ENCODE peak calls at places on chromosome 2, in five cellular contexts. N is kidney epithelial cell, T is Calu3, C is left lung, A is lower leg skin. O is an unnamed sample.

GRCh38 chr2:190069936-190070696 is 7.6 kb upstream of the MSTN start:
- DNase-seq in C (no peak), A (peak; percentile 37), N (peak; percentile 26), T (peak; percentile 45), O (no peak)

GRCh38 chr2:113078350-113078839 is 10.6 kb downstream of the IL1F10 start:
- DNase-seq in A (no peak), T (peak; percentile 78), C (no peak), N (peak; percentile 67), O (no peak)

GRCh38 chr2:10254373-10255188 is 48.1 kb upstream of the HPCAL1 start:
- DNase-seq in N (no peak), T (no peak), C (peak; percentile 65), A (no peak), O (peak; percentile 19)

GRCh38 chr2:19035238-19035637 is 323.2 kb downstream of the OSR1 start:
- DNase-seq in N (no peak), A (peak; percentile 28), T (no peak), C (peak; percentile 17), O (no peak)

GRCh38 chr2:18077724-18078123 is 199.3 kb downstream of the KCNS3 start:
- DNase-seq in T (no peak), A (no peak), C (no peak), N (no peak), O (no peak)

GRCh38 chr2:207252979-207253640 is 87.4 kb upstream of the KLF7 start:
- DNase-seq in C (no peak), T (no peak), N (no peak), A (no peak), O (no peak)

GRCh38 chr2:128635361-128635900 is 316.8 kb upstream of the HS6ST1 start:
- DNase-seq in T (no peak), A (no peak), C (no peak), N (no peak), O (peak; percentile 8)

GRCh38 chr2:180061085-180061484 is 54.0 kb upstream of the CWC22 start:
- DNase-seq in C (peak; percentile 47), N (no peak), T (no peak), A (no peak), O (no peak)

GRCh38 chr2:194345347-194345746 is 1311.7 kb upstream of the SLC39A10 start:
- DNase-seq in N (no peak), T (no peak), A (no peak), C (no peak), O (no peak)

GRCh38 chr2:179602452-179602851 is 259.0 kb downstream of the ZNF385B start:
- DNase-seq in C (no peak), N (no peak), T (no peak), A (no peak), O (no peak)

GRCh38 chr2:154240921-154241379 is 369.2 kb downstream of the GALNT13 start:
- DNase-seq in C (peak; percentile 39), A (no peak), N (no peak), T (no peak), O (no peak)

GRCh38 chr2:67240507-67240906 is 156.6 kb upstream of the ETAA1 start:
- DNase-seq in T (no peak), C (no peak), A (no peak), N (no peak), O (no peak)

GRCh38 chr2:111168528-111168929 is 47.8 kb downstream of the BCL2L11 start:
- DNase-seq in N (peak; percentile 41), T (peak; percentile 64), A (no peak), C (no peak), O (no peak)

GRCh38 chr2:176129013-176129796 is at the start of gene HOXD8:
- DNase-seq in N (no peak), A (no peak), T (no peak), C (peak; percentile 63), O (no peak)

GRCh38 chr2:214543386-214543955 is 132.6 kb downstream of the VWC2L start:
- DNase-seq in C (no peak), N (peak; percentile 18), A (no peak), T (peak; percentile 36), O (no peak)

GRCh38 chr2:17628349-17629261 is 88.1 kb downstream of the VSNL1 start:
- DNase-seq in A (no peak), N (no peak), C (no peak), T (no peak), O (no peak)

GRCh38 chr2:241812730-241813079 is 3.7 kb downstream of the NEU4 start:
- DNase-seq in T (no peak), A (no peak), C (peak; percentile 65), N (no peak), O (no peak)

GRCh38 chr2:162161634-162162033 is 9.6 kb upstream of the GCG start:
- DNase-seq in N (no peak), T (no peak), C (no peak), A (no peak), O (no peak)

GRCh38 chr2:143371616-143372015 is 242.4 kb downstream of the ARHGAP15 start:
- DNase-seq in A (no peak), C (no peak), T (no peak), N (no peak), O (no peak)

GRCh38 chr2:12931211-12931844 is 214.6 kb downstream of the TRIB2 start:
- DNase-seq in T (peak; percentile 7), C (no peak), A (no peak), N (no peak), O (no peak)

DNA sequence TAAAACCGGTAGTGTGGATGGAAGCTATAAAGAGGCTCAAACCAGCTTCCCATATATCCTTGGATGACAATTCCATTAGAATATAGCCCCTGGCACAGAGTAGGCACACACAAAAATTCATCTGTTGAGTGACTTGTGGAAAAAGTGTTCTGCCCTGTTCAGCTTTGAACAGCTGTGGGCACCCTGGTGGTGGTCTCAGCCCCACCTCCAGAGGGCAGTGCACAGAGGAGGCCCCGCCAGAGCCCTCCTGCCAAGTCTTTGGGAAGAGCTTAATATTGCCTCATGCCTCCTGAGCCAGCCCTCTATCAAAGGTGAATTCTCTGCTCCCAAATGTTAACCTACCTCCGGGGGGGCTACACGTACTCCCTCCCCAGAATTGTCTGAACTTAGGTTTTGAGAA is 30.4 kb downstream of the EPAS1 start:
- DNase-seq in N (no peak), T (no peak), C (no peak), A (no peak), O (no peak)
- TF ChIP-seq CTCF in N (peak; percentile 8), T (no peak), C (no peak), A (no peak), O (no peak)

GRCh38 chr2:222271854-222272253 is 26.9 kb downstream of the PAX3 start:
- DNase-seq in A (no peak), T (no peak), C (no peak), N (no peak), O (no peak)

GRCh38 chr2:222272446-222273035 is 26.3 kb downstream of the PAX3 start:
- DNase-seq in T (no peak), A (no peak), C (no peak), N (no peak), O (no peak)

GRCh38 chr2:222268311-222268980 is 30.4 kb downstream of the PAX3 start:
- DNase-seq in N (no peak), A (no peak), C (no peak), T (no peak), O (no peak)

GRCh38 chr2:222270436-222270835 is 28.4 kb downstream of the PAX3 start:
- DNase-seq in N (no peak), A (no peak), T (no peak), C (no peak), O (no peak)

DNA sequence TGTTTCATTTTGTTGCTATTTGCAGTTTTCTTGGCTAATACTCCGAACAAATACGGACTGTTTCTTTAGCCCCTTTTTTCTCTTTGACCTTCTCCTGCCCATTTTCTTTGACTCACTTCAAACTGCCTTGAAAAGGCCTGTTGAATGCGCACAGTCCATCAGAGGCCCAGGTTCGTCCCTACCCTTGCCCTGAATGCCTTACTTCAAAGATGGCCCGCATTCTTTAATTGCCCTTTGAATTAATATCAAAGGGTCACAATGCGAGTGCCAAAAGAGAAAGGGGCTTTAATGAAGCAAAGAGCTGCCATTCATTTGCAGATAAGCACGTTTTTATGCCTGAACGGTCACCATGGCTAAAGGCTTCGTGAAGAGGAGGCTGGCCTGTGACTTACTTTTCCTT is 29.7 kb downstream of the PAX3 start:
- DNase-seq in N (no peak), C (no peak), A (no peak), T (no peak), O (no peak)
- TF ChIP-seq CTCF in N (no peak), C (no peak), A (no peak), T (no peak), O (no peak)

GRCh38 chr2:6982484-6982883 is 65.3 kb downstream of the RNF144A start:
- DNase-seq in A (no peak), T (no peak), N (no peak), C (no peak), O (no peak)

GRCh38 chr2:6978991-6979390 is 61.8 kb downstream of the RNF144A start:
- DNase-seq in A (no peak), C (no peak), T (no peak), N (no peak), O (no peak)

GRCh38 chr2:6986251-6986893 is 69.2 kb downstream of the RNF144A start:
- DNase-seq in T (peak; percentile 20), C (no peak), N (no peak), A (no peak), O (no peak)

GRCh38 chr2:6986894-6987487 is 69.8 kb downstream of the RNF144A start:
- DNase-seq in N (no peak), A (no peak), T (no peak), C (no peak), O (no peak)

DNA sequence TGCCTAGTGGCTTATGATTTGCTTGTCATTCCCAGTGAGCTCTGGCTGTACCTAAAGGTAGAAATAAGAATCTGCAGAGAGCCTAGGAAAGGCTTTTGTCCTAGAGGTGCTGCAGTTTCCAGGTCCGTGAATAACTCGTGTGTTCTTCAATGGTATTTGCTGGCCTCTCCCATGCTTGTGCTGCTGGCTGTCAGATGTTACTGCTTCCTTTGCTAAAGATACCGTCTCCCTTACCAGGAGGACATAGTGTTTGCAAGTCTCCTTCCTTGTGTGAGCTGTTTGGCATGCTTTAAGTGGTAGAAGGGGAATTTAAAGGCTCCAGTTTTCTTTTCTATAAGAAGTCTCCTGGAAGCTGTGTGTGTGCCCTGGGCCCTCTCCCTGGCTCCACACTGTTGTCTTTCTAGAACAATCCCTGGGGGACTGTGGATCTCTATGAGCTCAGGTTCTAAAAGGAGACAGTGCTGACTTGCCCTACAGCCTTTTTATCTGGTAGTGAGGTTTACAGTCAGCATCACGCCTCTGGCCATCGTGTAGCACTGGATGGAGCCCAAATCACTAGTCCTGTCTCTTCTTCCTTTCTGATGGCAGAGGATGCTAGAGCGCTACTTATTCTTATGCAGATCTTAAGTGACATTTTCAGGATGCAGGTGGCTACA is 65.8 kb downstream of the RNF144A start:
- DNase-seq in A (no peak), T (no peak), N (no peak), C (no peak), O (no peak)
- TF ChIP-seq CTCF in A (no peak), T (no peak), N (no peak), C (no peak), O (no peak)

GRCh38 chr2:3696542-3696941 is 6.8 kb upstream of the DCDC2C start:
- DNase-seq in N (no peak), C (no peak), A (no peak), T (no peak), O (no peak)

GRCh38 chr2:3689998-3690748 is 13.2 kb upstream of the DCDC2C start:
- DNase-seq in C (no peak), A (no peak), T (no peak), N (no peak), O (no peak)

DNA sequence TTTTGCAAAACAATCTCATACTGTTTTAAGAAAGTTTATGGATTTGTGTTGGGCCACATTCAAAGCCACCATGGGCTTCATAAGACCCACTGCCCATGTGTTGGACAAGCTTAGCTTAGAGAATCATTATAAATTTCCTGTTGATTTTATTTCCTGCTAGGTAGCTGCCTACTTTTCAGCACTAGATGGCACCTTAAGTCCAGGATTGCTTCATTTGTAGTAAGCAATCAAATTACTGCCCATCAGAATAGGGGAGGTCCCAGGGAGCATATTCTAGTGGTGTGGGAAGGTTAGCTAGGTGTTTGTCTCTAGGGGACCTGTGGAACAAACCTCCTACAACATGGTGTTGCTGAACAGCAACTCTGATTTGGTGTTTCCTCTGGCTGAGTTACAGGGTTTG is 11.0 kb upstream of the DCDC2C start:
- DNase-seq in N (no peak), T (peak; percentile 5), A (no peak), C (no peak), O (no peak)
- TF ChIP-seq CTCF in N (peak; percentile 47), T (peak; percentile 50), A (no peak), C (peak; percentile 24), O (no peak)